ENCODE peak calls at places on chromosomes 5 and 9, in four cellular contexts. One of them, this sample, is unnamed.

GRCh38 chr9:10255758-10256157 is 357.0 kb downstream of the PTPRD start:
- DNase-seq in neural progenitor cell: no peak
- DNase-seq in mesendoderm: no peak
- DNase-seq in neuronal stem cell: no peak
- DNase-seq in this sample: no peak

GRCh38 chr5:75364571-75365280 is 27.7 kb downstream of the HMGCR start:
- DNase-seq in neural progenitor cell: peak; percentile 13
- DNase-seq in mesendoderm: no peak
- DNase-seq in neuronal stem cell: no peak
- DNase-seq in this sample: no peak

GRCh38 chr5:15752886-15753285 is 252.9 kb downstream of the FBXL7 start:
- DNase-seq in neural progenitor cell: no peak
- DNase-seq in mesendoderm: no peak
- DNase-seq in neuronal stem cell: no peak
- DNase-seq in this sample: no peak

GRCh38 chr9:87682085-87682484 is 43.8 kb upstream of the CTSL start:
- DNase-seq in neural progenitor cell: no peak
- DNase-seq in mesendoderm: no peak
- DNase-seq in neuronal stem cell: no peak
- DNase-seq in this sample: no peak

GRCh38 chr9:91898451-91899433 is 51.3 kb downstream of the ROR2 start:
- DNase-seq in neural progenitor cell: peak; percentile 38
- DNase-seq in mesendoderm: peak; percentile 90
- DNase-seq in neuronal stem cell: no peak
- DNase-seq in this sample: peak; percentile 43

GRCh38 chr5:2756211-2756746 is 4.8 kb upstream of the IRX2 start:
- DNase-seq in neural progenitor cell: peak; percentile 82
- DNase-seq in mesendoderm: peak; percentile 96
- DNase-seq in neuronal stem cell: no peak
- DNase-seq in this sample: no peak

GRCh38 chr5:178238711-178239592 is 6.3 kb upstream of the PHYKPL start:
- DNase-seq in neural progenitor cell: no peak
- DNase-seq in mesendoderm: no peak
- DNase-seq in neuronal stem cell: no peak
- DNase-seq in this sample: no peak

GRCh38 chr5:45623855-45624254 is 72.3 kb downstream of the HCN1 start:
- DNase-seq in neural progenitor cell: no peak
- DNase-seq in mesendoderm: no peak
- DNase-seq in neuronal stem cell: no peak
- DNase-seq in this sample: no peak

GRCh38 chr5:33582417-33582816 is 141.7 kb downstream of the TARS1 start:
- DNase-seq in neural progenitor cell: no peak
- DNase-seq in mesendoderm: no peak
- DNase-seq in neuronal stem cell: no peak
- DNase-seq in this sample: no peak

GRCh38 chr5:77971965-77972544 is 195.9 kb upstream of the TBCA start:
- DNase-seq in neural progenitor cell: peak; percentile 55
- DNase-seq in mesendoderm: peak; percentile 23
- DNase-seq in neuronal stem cell: no peak
- DNase-seq in this sample: no peak

GRCh38 chr5:125992050-125992449 is 431.2 kb upstream of the GRAMD2B start:
- DNase-seq in neural progenitor cell: no peak
- DNase-seq in mesendoderm: no peak
- DNase-seq in neuronal stem cell: no peak
- DNase-seq in this sample: no peak

GRCh38 chr9:134842321-134842720 is 38.3 kb upstream of the FCN2 start:
- DNase-seq in neural progenitor cell: no peak
- DNase-seq in mesendoderm: no peak
- DNase-seq in neuronal stem cell: no peak
- DNase-seq in this sample: no peak

GRCh38 chr5:911601-912000 is 18.9 kb downstream of the TRIP13 start:
- DNase-seq in neural progenitor cell: no peak
- DNase-seq in mesendoderm: no peak
- DNase-seq in neuronal stem cell: no peak
- DNase-seq in this sample: no peak

GRCh38 chr9:6239694-6240093 is 24.1 kb downstream of the IL33 start:
- DNase-seq in neural progenitor cell: no peak
- DNase-seq in mesendoderm: no peak
- DNase-seq in neuronal stem cell: no peak
- DNase-seq in this sample: no peak

GRCh38 chr5:110790673-110791072 is 51.9 kb downstream of the SLC25A46 start:
- DNase-seq in neural progenitor cell: no peak
- DNase-seq in mesendoderm: no peak
- DNase-seq in neuronal stem cell: no peak
- DNase-seq in this sample: no peak

GRCh38 chr9:109602987-109603386 is 104.9 kb upstream of the PTPN3 start:
- DNase-seq in neural progenitor cell: no peak
- DNase-seq in mesendoderm: no peak
- DNase-seq in neuronal stem cell: no peak
- DNase-seq in this sample: no peak

GRCh38 chr9:104682642-104683041 is 11.7 kb upstream of the OR13D1 start:
- DNase-seq in neural progenitor cell: peak; percentile 73
- DNase-seq in mesendoderm: peak; percentile 71
- DNase-seq in neuronal stem cell: peak; percentile 38
- DNase-seq in this sample: no peak

DNA sequence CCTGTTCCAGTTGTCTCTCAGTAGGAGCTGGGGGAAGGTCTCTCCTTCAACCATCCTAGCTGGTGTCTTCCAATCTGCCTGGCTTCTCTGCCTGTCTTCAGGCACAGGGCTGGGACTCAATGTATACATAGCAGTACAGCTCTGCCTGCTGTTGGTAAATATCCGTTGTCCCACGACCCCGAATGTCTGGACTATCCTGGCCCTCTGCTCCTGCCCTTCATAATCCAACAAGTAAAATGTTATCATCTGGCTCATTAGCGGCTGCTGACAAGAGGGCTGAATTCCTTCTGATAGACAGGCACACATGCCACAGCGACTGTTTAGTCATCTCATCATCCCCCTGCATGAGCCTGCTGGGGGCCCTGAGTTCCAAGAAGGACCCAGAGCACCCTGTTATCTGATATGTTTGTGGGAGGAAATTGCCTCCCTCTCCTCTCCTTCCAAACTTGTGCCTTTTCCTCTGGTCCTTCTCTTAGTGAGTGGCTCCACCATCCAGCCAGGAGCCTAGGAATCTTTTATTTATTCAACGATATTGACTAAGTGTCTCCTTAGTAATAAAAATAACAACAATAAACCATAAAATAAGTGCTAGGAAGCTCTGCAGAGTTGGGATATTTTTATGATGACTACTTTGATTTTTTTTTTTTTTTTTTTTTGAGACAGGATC is 29.5 kb upstream of the TGFBR1 start:
- DNase-seq in neural progenitor cell: no peak
- DNase-seq in mesendoderm: peak; percentile 81
- DNase-seq in neuronal stem cell: no peak
- DNase-seq in this sample: no peak
- H3K9ac ChIP-seq in neural progenitor cell: no peak overlapping the region
- H3K9ac ChIP-seq in mesendoderm: no peak overlapping the region
- H3K9ac ChIP-seq in neuronal stem cell: no peak overlapping the region
- H3K9ac ChIP-seq in this sample: no peak overlapping the region

GRCh38 chr5:66841264-66841663 is 245.1 kb downstream of the MAST4 start:
- DNase-seq in neural progenitor cell: no peak
- DNase-seq in mesendoderm: no peak
- DNase-seq in neuronal stem cell: no peak
- DNase-seq in this sample: no peak
- H3K27ac ChIP-seq in neural progenitor cell: no peak overlapping the region
- H3K27ac ChIP-seq in mesendoderm: no peak overlapping the region
- H3K27ac ChIP-seq in neuronal stem cell: no peak overlapping the region
- H3K27ac ChIP-seq in this sample: no peak overlapping the region

GRCh38 chr5:62214701-62215100 is 91.3 kb upstream of the KIF2A start:
- DNase-seq in neural progenitor cell: no peak
- DNase-seq in mesendoderm: no peak
- DNase-seq in neuronal stem cell: no peak
- DNase-seq in this sample: no peak
- H3K9ac ChIP-seq in neural progenitor cell: no peak overlapping the region
- H3K9ac ChIP-seq in mesendoderm: no peak overlapping the region
- H3K9ac ChIP-seq in neuronal stem cell: no peak overlapping the region
- H3K9ac ChIP-seq in this sample: no peak overlapping the region

GRCh38 chr5:181042722-181043121 is 2.7 kb downstream of the BTNL9 start:
- DNase-seq in neural progenitor cell: no peak
- DNase-seq in mesendoderm: no peak
- DNase-seq in neuronal stem cell: no peak
- DNase-seq in this sample: no peak
- H3K27ac ChIP-seq in neural progenitor cell: no peak overlapping the region
- H3K27ac ChIP-seq in mesendoderm: no peak overlapping the region
- H3K27ac ChIP-seq in neuronal stem cell: no peak overlapping the region
- H3K27ac ChIP-seq in this sample: no peak overlapping the region

DNA sequence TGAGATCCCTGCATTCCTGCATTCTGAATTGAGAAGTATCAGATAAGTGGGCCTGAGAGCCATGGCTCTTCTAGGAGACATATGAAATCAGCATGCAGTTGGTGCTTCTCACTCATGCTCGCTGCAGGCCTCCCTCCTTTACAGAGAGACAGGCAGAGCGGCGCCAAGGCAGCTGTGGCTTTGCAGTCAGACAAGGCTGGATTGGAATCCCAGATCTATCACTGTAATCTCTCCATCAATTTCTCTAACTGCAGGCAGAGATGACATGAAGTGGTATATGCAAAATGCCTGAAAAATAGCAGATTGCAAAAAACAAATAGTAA is 25.2 kb downstream of the BOD1 start:
- DNase-seq in neural progenitor cell: no peak
- DNase-seq in mesendoderm: no peak
- DNase-seq in neuronal stem cell: no peak
- DNase-seq in this sample: no peak
- H3K9ac ChIP-seq in neural progenitor cell: no peak overlapping the region
- H3K9ac ChIP-seq in mesendoderm: no peak overlapping the region
- H3K9ac ChIP-seq in neuronal stem cell: no peak overlapping the region
- H3K9ac ChIP-seq in this sample: no peak overlapping the region

This sample was measured in colonic mucosa.